ENCODE peak calls at places on chromosome 19, in four cellular contexts. F is suprapubic skin, W is astrocyte of the cerebellum, O is cardiac fibroblast. A is an unnamed sample.

GRCh38 chr19:48398329-48399235 is 5.1 kb downstream of the GRIN2D start:
- DNase-seq in F (peak; percentile 87), W (no peak), O (peak; percentile 90), A (no peak)

GRCh38 chr19:53877361-53877766 is 4.6 kb upstream of the PRKCG start:
- DNase-seq in F (no peak), W (no peak), O (peak; percentile 38), A (no peak)

GRCh38 chr19:23071087-23071511 is 45.7 kb upstream of the ZNF730 start:
- DNase-seq in F (no peak), W (no peak), O (peak; percentile 16), A (no peak)

GRCh38 chr19:39805120-39805519 is 26.5 kb downstream of the LEUTX start:
- DNase-seq in F (no peak), W (no peak), O (no peak), A (no peak)

GRCh38 chr19:5823579-5824281 is 15.8 kb downstream of the FUT6 start:
- DNase-seq in F (no peak), W (no peak), O (no peak), A (no peak)

GRCh38 chr19:53598361-53598760 is 33.4 kb upstream of the DPRX start:
- DNase-seq in F (no peak), W (no peak), O (no peak), A (no peak)

GRCh38 chr19:10352764-10353671 is 13.6 kb upstream of the ICAM3 start:
- DNase-seq in F (no peak), W (no peak), O (peak; percentile 40), A (no peak)

GRCh38 chr19:19033426-19034203 is at the start of the genes ARMC6 and SUGP2:
- DNase-seq in F (peak; percentile 87), W (peak; percentile 49), O (peak; percentile 91), A (no peak)

GRCh38 chr19:41373993-41374392 is 2.3 kb upstream of the TMEM91 start:
- DNase-seq in F (peak; percentile 82), W (peak; percentile 86), O (peak; percentile 96), A (peak; percentile 44)

GRCh38 chr19:5624154-5624663 is 1.3 kb downstream of the SAFB start:
- DNase-seq in F (no peak), W (peak; percentile 15), O (peak; percentile 59), A (peak; percentile 33)

GRCh38 chr19:54133312-54133956 is 4.1 kb upstream of the CNOT3 start:
- DNase-seq in F (no peak), W (peak; percentile 35), O (no peak), A (no peak)

GRCh38 chr19:35978271-35978670 is 16.7 kb upstream of the SDHAF1 start:
- DNase-seq in F (no peak), W (no peak), O (no peak), A (no peak)

GRCh38 chr19:19406878-19407639 is 1.6 kb downstream of the GATAD2A start:
- DNase-seq in F (no peak), W (no peak), O (peak; percentile 61), A (no peak)

GRCh38 chr19:34482380-34483250 is 1.1 kb downstream of the WTIP start:
- DNase-seq in F (peak; percentile 58), W (no peak), O (peak; percentile 52), A (no peak)

GRCh38 chr19:14434543-14435319 is 1.6 kb downstream of the PKN1 start:
- DNase-seq in F (peak; percentile 81), W (peak; percentile 12), O (peak; percentile 83), A (peak; percentile 54)
- H3K4me3 ChIP-seq in F (peak overlapping the region; percentile 80), W (peak overlapping the region; percentile 64), O (peak overlapping the region; percentile 76), A (peak overlapping the region; percentile 68)

GRCh38 chr19:1274081-1274851 is 1.1 kb upstream of the FAM174C start:
- DNase-seq in F (no peak), W (no peak), O (no peak), A (no peak)
- TF ChIP-seq CTCF in F (no peak), W (no peak), O (no peak), A (no peak)

DNA sequence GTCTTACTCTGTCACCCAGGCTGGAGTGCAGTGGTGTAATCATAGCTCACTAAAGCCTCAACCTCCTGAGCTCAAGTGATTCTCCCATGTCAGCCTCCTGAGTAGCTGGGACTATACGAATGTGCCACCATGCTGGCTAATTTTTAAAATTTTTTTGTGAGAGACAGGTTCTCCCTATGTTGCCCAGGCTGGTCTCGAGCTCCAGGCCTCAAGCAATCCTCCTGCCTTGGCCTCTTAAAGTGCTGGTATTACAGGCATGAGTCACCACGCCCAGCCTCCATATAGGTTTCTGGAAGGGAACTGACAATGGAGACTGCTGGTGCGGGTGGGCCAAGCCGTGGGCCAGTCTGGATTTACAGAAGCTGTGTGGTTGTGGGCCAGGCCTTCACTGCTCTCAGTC is 189.2 kb downstream of the URI1 start:
- DNase-seq in F (no peak), W (no peak), O (no peak), A (no peak)
- H3K4me3 ChIP-seq in F (no peak overlapping the region), W (no peak overlapping the region), O (no peak overlapping the region), A (no peak overlapping the region)

GRCh38 chr19:16190198-16190597 is 5.0 kb downstream of the FAM32A start:
- DNase-seq in F (no peak), W (no peak), O (no peak), A (no peak)

GRCh38 chr19:16185123-16185924 is at the start of gene FAM32A:
- DNase-seq in F (peak; percentile 100), W (peak; percentile 98), O (peak; percentile 99), A (peak; percentile 96)

GRCh38 chr19:16184665-16185122 is 516 bp upstream of the FAM32A start:
- DNase-seq in F (no peak), W (no peak), O (no peak), A (no peak)

GRCh38 chr19:16188521-16188920 is 3.3 kb downstream of the FAM32A start:
- DNase-seq in F (no peak), W (no peak), O (no peak), A (no peak)

GRCh38 chr19:16185925-16186234 is 670 bp downstream of the FAM32A start:
- DNase-seq in F (no peak), W (no peak), O (no peak), A (no peak)
- TF ChIP-seq CTCF in F (no peak), W (peak; percentile 56), O (peak; percentile 43), A (no peak)

DNA sequence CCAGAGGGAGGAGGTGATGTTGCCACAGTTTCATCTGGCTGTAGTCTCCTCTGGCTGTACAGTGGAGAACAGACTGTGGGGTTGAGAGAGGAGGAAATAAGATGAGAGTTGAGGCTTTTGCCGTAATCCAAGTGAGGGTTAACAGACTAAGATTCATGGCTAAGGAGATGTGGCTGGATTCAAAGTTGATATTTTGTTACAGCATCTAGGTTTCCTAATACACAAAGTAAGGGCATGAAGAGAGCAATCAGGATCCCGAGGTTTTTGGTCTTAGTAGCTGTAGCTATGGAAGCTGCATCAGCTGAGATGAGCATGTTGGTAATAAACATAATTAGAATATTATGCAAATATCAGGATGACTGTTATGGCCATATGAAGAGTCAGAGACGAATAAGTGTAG is 1.4 kb downstream of the ZNF776 start:
- DNase-seq in F (no peak), W (no peak), O (no peak), A (no peak)
- H3K4me3 ChIP-seq in F (peak overlapping the region; percentile 72), W (peak overlapping the region; percentile 96), O (peak overlapping the region; percentile 91), A (peak overlapping the region; percentile 91)

GRCh38 chr19:4534836-4535658 is at the start of gene PLIN5:
- DNase-seq in F (peak; percentile 78), W (no peak), O (peak; percentile 76), A (peak; percentile 20)
- TF ChIP-seq CTCF in F (no peak), W (no peak), O (no peak), A (no peak)